ENCODE peak calls at places on chromosome 22, in four cellular contexts. I is pancreas, A is cardiac muscle cell, C is OCI-LY7. U is an unnamed sample. For H3K4me1, the result is how much of the 10 kb centered on the place peaks cover.

GRCh38 chr22:28670691-28671261 is 8.9 kb downstream of the TTC28 start:
- DNase-seq in C (no peak), A (no peak), I (no peak), U (no peak)

GRCh38 chr22:38739300-38740055 is 16.3 kb downstream of the SUN2 start:
- DNase-seq in C (no peak), I (no peak), A (no peak), U (no peak)

GRCh38 chr22:25536578-25536977 is 27.9 kb upstream of the GRK3 start:
- DNase-seq in A (peak), C (no peak), I (no peak), U (no peak)

GRCh38 chr22:38927033-38927789 is 30.2 kb upstream of the APOBEC3A start:
- DNase-seq in A (peak), I (peak), C (no peak), U (peak)

GRCh38 chr22:24553597-24554315 is 1.2 kb downstream of the GUCD1 start:
- DNase-seq in I (no peak), A (no peak), C (peak), U (peak)

GRCh38 chr22:48596111-48596860 is 1231.4 kb downstream of the BRD1 start:
- DNase-seq in C (no peak), A (no peak), I (no peak), U (no peak)

GRCh38 chr22:30205281-30206115 is 41.1 kb downstream of the LIF start:
- DNase-seq in A (peak), I (no peak), C (no peak), U (peak)

GRCh38 chr22:28142361-28142801 is 223.3 kb upstream of the PITPNB start:
- DNase-seq in I (no peak), A (peak), C (no peak), U (no peak)

GRCh38 chr22:36027960-36028645 is 521 bp downstream of the RBFOX2 start:
- DNase-seq in A (no peak), C (peak), I (no peak), U (no peak)

GRCh38 chr22:29126670-29127069 is 53.8 kb downstream of the KREMEN1 start:
- DNase-seq in I (no peak), A (no peak), C (no peak), U (no peak)

GRCh38 chr22:48234011-48234410 is 1471.6 kb downstream of the TBC1D22A start:
- DNase-seq in C (no peak), I (no peak), A (no peak), U (no peak)

GRCh38 chr22:39401301-39401631 is 1.7 kb downstream of the TAB1 start:
- DNase-seq in C (no peak), I (no peak), A (no peak), U (no peak)

GRCh38 chr22:40451230-40451629 is 80.8 kb downstream of the SGSM3 start:
- DNase-seq in I (no peak), C (no peak), A (no peak), U (no peak)

GRCh38 chr22:41565403-41566054 is 4.7 kb downstream of the CSDC2 start:
- DNase-seq in C (no peak), I (no peak), A (peak), U (no peak)

GRCh38 chr22:44879301-44879680 is 126.9 kb downstream of the ARHGAP8 start:
- DNase-seq in A (no peak), I (peak), C (no peak), U (no peak)

GRCh38 chr22:25853902-25854301 is 111.9 kb downstream of the MYO18B start:
- DNase-seq in C (peak), I (no peak), A (no peak), U (no peak)

GRCh38 chr22:48699531-48699930 is 1128.1 kb downstream of the BRD1 start:
- DNase-seq in C (no peak), I (no peak), A (no peak), U (no peak)

GRCh38 chr22:30044369-30044768 is 35.9 kb upstream of the HORMAD2 start:
- DNase-seq in C (no peak), I (no peak), A (peak), U (no peak)

GRCh38 chr22:44448271-44448780 is 49.7 kb downstream of the RTL6 start:
- DNase-seq in A (peak), C (no peak), I (no peak), U (peak)

GRCh38 chr22:27175974-27176373 is 518.6 kb downstream of the MIAT start:
- DNase-seq in I (no peak), A (no peak), C (no peak), U (no peak)

GRCh38 chr22:33962409-33962808 is 42.1 kb upstream of the LARGE1 start:
- DNase-seq in C (no peak), I (no peak), A (no peak), U (no peak)

GRCh38 chr22:24331468-24332440 is 61.1 kb downstream of the SPECC1L start:
- DNase-seq in C (no peak), A (no peak), I (no peak), U (no peak)

GRCh38 chr22:17930455-17931313 is 93.7 kb downstream of the MICAL3 start:
- DNase-seq in C (no peak), I (no peak), A (no peak), U (no peak)

GRCh38 chr22:35842954-35843353 is 125.3 kb downstream of the APOL5 start:
- DNase-seq in I (no peak), A (peak), C (peak), U (no peak)

GRCh38 chr22:30204742-30205111 is 41.8 kb downstream of the LIF start:
- DNase-seq in C (no peak), I (no peak), A (peak), U (no peak)

GRCh38 chr22:24007253-24008021 is 2.2 kb upstream of the GSTT4 start:
- DNase-seq in A (no peak), I (no peak), C (no peak), U (no peak)

GRCh38 chr22:19873138-19873959 is 18.7 kb upstream of the GNB1L start:
- DNase-seq in C (no peak), A (no peak), I (peak), U (no peak)
- H3K27ac ChIP-seq in C (no peak), A (no peak), I (no peak), U (no peak)

GRCh38 chr22:43009444-43009843 is 5.5 kb downstream of the PACSIN2 start:
- DNase-seq in I (no peak), C (no peak), A (no peak), U (no peak)
- H3K4me1 ChIP-seq in I (half or more), C (under half), A (under half), U (under half)

GRCh38 chr22:49928571-49929552 is 10.4 kb downstream of the CRELD2 start:
- DNase-seq in A (no peak), I (peak), C (no peak), U (no peak)
- H3K27ac ChIP-seq in A (no peak), I (no peak), C (no peak), U (no peak)

GRCh38 chr22:19285831-19286230 is 5.7 kb downstream of the CLTCL1 start:
- DNase-seq in I (no peak), A (no peak), C (no peak), U (no peak)
- H3K4me1 ChIP-seq in I (under half), A (under half), C (under half), U (under half)

DNA sequence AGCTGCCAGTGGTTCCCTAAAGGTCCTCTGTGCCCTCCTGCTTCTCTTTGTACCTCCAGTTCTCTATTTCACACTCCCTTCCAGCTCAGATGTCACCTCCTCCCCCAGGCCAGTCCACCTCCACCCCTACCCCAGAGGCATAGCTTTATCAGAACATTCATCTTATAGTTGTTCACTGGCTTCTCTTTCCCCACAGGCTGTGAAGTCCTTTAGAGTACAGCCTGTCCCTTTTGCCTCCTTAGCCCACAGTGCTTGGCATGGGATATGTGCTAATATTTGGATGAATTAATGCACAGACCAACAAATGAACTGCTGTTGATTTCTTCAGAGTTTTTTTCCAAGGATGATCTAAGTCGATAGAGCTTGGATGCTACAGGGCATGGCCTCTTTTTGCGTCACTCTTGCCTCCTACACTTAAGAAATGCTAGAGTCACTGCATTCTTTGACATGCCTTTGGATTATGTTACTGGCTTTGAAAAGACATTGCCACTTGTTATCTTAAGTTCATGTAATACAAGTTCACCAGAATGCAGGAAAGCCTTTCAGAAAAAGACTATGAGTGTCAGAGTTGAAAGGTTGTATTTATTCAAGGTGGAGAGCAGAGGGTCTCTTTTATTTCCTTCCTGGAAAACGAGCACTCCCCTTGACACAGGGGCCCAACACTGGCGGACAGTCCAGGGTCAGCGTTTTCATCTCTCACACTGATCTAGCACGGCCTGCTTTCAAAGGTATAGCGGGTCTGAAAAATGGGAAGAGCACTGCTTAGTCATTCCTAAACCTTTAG is 75.7 kb downstream of the PISD start:
- DNase-seq in C (no peak), A (peak), I (no peak), U (no peak)
- H3K27ac ChIP-seq in C (no peak), A (peak), I (no peak), U (no peak)

DNA sequence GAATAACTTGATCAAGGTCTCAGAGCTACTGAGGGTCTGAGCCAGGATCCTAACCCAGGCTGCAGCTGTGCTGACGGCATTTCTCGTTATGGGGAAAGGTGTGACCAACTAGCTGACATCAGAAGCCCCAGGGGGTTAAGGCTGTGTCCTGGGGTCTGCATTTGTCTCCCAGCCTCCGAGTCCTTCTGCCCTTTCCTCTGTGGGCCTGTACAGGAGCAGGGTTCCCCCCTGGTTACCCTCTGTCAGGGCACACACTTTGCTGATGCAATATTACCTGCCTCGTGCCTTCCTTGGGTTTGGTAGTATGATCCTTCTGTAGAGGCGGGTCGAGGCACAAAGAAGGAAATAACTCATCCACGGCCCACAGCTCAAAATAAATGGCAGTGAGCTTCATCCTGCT is 183.0 kb downstream of the TBC1D22A start:
- DNase-seq in I (no peak), A (no peak), C (no peak), U (no peak)
- H3K4me1 ChIP-seq in I (under half), A (under half), C (under half), U (under half)

DNA sequence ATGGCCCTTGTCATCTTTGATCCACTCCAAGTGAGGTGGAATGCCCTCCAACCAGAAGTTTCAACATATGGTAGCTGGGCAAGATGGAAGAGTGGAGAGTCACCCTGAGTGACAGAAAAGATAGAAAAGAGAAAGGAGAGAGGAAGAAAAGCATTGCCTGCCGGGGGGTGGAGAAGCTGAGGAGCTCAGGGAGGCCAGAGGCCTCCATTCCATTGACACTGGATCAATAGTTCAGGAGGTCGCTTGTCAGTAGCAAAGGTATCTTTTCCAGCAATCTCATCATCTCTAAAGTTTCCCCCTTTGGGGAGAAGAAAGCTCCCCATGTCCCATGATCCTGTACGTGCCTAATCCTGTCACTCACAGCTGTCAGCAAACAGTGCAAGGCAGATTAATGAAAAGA is 6.7 kb upstream of the C1QTNF6 start:
- DNase-seq in A (no peak), C (no peak), I (no peak), U (no peak)
- H3K27ac ChIP-seq in A (no peak), C (no peak), I (no peak), U (peak)

GRCh38 chr22:46069518-46070214 is 80.7 kb upstream of the PPARA start:
- DNase-seq in A (peak), C (peak), I (peak), U (peak)
- H3K4me1 ChIP-seq in A (under half), C (under half), I (under half), U (half or more)

U was measured in heart right ventricle.